ENCODE peak calls at places on chromosomes 13 and 19, in five cellular contexts. A is NCI-H2081 treated with DMSO at 0.1 percent for 48 hours, Y is B cell, F is fibroblast of mammary gland, T is endothelial cell of umbilical vein. Q is an unnamed sample.

GRCh38 chr13:98174321-98174720 is 2.7 kb downstream of the RNF113B start:
- DNase-seq in A (no peak), Y (no peak), F (peak), T (no peak), Q (no peak)

GRCh38 chr19:53991224-53992113 is at the start of gene CACNG6:
- DNase-seq in A (no peak), Y (no peak), F (no peak), T (peak), Q (peak)

GRCh38 chr13:113943821-113944565 is 29.9 kb downstream of the C13orf46 start:
- DNase-seq in A (no peak), Y (no peak), F (no peak), T (no peak), Q (no peak)

GRCh38 chr19:57099199-57099661 is 20.6 kb upstream of the USP29 start:
- DNase-seq in A (no peak), Y (peak), F (peak), T (no peak), Q (no peak)

GRCh38 chr19:3551808-3552095 is 5.6 kb downstream of the MFSD12 start:
- DNase-seq in A (no peak), Y (no peak), F (no peak), T (no peak), Q (no peak)

GRCh38 chr13:45269204-45269603 is 68.4 kb upstream of the KCTD4 start:
- DNase-seq in A (no peak), Y (no peak), F (peak), T (no peak), Q (no peak)

GRCh38 chr19:17605761-17606745 is 50.6 kb downstream of the COLGALT1 start:
- DNase-seq in A (no peak), Y (peak), F (peak), T (peak), Q (no peak)

GRCh38 chr19:40921005-40921897 is 39.2 kb upstream of the CYP2A7 start:
- DNase-seq in A (no peak), Y (no peak), F (no peak), T (peak), Q (no peak)

GRCh38 chr19:588758-589692 is 656 bp upstream of the HCN2 start:
- DNase-seq in A (peak), Y (no peak), F (no peak), T (no peak), Q (peak)

GRCh38 chr19:34994643-34995471 is 5.3 kb upstream of the GRAMD1A start:
- DNase-seq in A (no peak), Y (no peak), F (no peak), T (peak), Q (no peak)

GRCh38 chr19:10836478-10837325 is 690 bp upstream of the TMED1 start:
- DNase-seq in A (peak), Y (peak), F (peak), T (no peak), Q (peak)

GRCh38 chr13:68439821-68440220 is 1209.7 kb upstream of the PCDH9 start:
- DNase-seq in A (no peak), Y (no peak), F (peak), T (peak), Q (no peak)

GRCh38 chr13:46530084-46530935 is 22.7 kb upstream of the LRCH1 start:
- DNase-seq in A (no peak), Y (no peak), F (peak), T (no peak), Q (no peak)

GRCh38 chr19:45780448-45781281 is 1.6 kb downstream of the DMPK start:
- DNase-seq in A (no peak), Y (no peak), F (no peak), T (no peak), Q (no peak)

GRCh38 chr13:43478178-43478577 is 308.6 kb downstream of the ENOX1 start:
- DNase-seq in A (no peak), Y (no peak), F (no peak), T (peak), Q (no peak)

GRCh38 chr13:33577037-33577436 is 240.9 kb upstream of the RFC3 start:
- DNase-seq in A (no peak), Y (no peak), F (peak), T (no peak), Q (no peak)

GRCh38 chr13:31122143-31122542 is 39.6 kb downstream of the HSPH1 start:
- DNase-seq in A (no peak), Y (no peak), F (no peak), T (no peak), Q (no peak)

GRCh38 chr19:47377801-47378200 is 28.7 kb downstream of the DHX34 start:
- DNase-seq in A (no peak), Y (no peak), F (no peak), T (no peak), Q (no peak)

GRCh38 chr19:5637971-5638370 is 15.1 kb downstream of the SAFB start:
- DNase-seq in A (no peak), Y (no peak), F (no peak), T (no peak), Q (no peak)

GRCh38 chr19:51079486-51080110 is 3.1 kb downstream of the KLK14 start:
- DNase-seq in A (no peak), Y (no peak), F (peak), T (no peak), Q (peak)

GRCh38 chr13:75258159-75258782 is 223.7 kb downstream of the TBC1D4 start:
- DNase-seq in A (no peak), Y (no peak), F (peak), T (peak), Q (no peak)

GRCh38 chr19:17321655-17322489 is 12.5 kb downstream of the DDA1 start:
- DNase-seq in A (no peak), Y (no peak), F (no peak), T (no peak), Q (no peak)

GRCh38 chr19:46388311-46389095 is 24.9 kb downstream of the CCDC8 start:
- DNase-seq in A (no peak), Y (no peak), F (no peak), T (no peak), Q (no peak)

GRCh38 chr19:43362745-43363144 is 9.3 kb downstream of the CD177 start:
- DNase-seq in A (no peak), Y (no peak), F (no peak), T (no peak), Q (no peak)

GRCh38 chr19:48441360-48442050 is 4.3 kb upstream of the GRWD1 start:
- DNase-seq in A (no peak), Y (no peak), F (no peak), T (no peak), Q (no peak)

GRCh38 chr13:41613984-41614581 is 156.7 kb downstream of the RGCC start:
- DNase-seq in A (no peak), Y (no peak), F (peak), T (peak), Q (no peak)

GRCh38 chr19:2253106-2254051 is 2.8 kb downstream of the JSRP1 start:
- DNase-seq in A (no peak), Y (peak), F (no peak), T (no peak), Q (peak)

GRCh38 chr19:15397782-15398181 is 18.2 kb upstream of the AKAP8 start:
- DNase-seq in A (no peak), Y (no peak), F (no peak), T (no peak), Q (no peak)

GRCh38 chr13:113879017-113879416 is 15.1 kb upstream of the GAS6 start:
- DNase-seq in A (no peak), Y (no peak), F (no peak), T (no peak), Q (peak)

GRCh38 chr13:66635526-66635925 is 594.6 kb downstream of the PCDH9 start:
- DNase-seq in A (no peak), Y (no peak), F (peak), T (peak), Q (no peak)

GRCh38 chr13:46983881-46984280 is 87.0 kb upstream of the HTR2A start:
- DNase-seq in A (no peak), Y (peak), F (peak), T (no peak), Q (no peak)

GRCh38 chr13:59205501-59205900 is 958.2 kb downstream of the DIAPH3 start:
- DNase-seq in A (no peak), Y (no peak), F (no peak), T (no peak), Q (no peak)

GRCh38 chr13:100088282-100088647 is 628 bp upstream of the PCCA start:
- DNase-seq in A (no peak), Y (no peak), F (no peak), T (no peak), Q (peak)

GRCh38 chr19:18128044-18128443 is 24.9 kb upstream of the PIK3R2 start:
- DNase-seq in A (no peak), Y (no peak), F (peak), T (no peak), Q (no peak)

GRCh38 chr13:113584205-113584869 is at the start of gene TFDP1:
- DNase-seq in A (peak), Y (peak), F (peak), T (peak), Q (peak)

GRCh38 chr13:39913928-39914327 is 258.5 kb downstream of the COG6 start:
- DNase-seq in A (no peak), Y (no peak), F (peak), T (peak), Q (no peak)

GRCh38 chr19:6654347-6655310 is 15.3 kb downstream of the TNFSF14 start:
- DNase-seq in A (no peak), Y (no peak), F (no peak), T (no peak), Q (no peak)

GRCh38 chr13:29239653-29240525 is 355.6 kb downstream of the SLC7A1 start:
- DNase-seq in A (no peak), Y (no peak), F (no peak), T (no peak), Q (no peak)

GRCh38 chr13:41216160-41216559 is 21.8 kb upstream of the KBTBD7 start:
- DNase-seq in A (no peak), Y (no peak), F (peak), T (peak), Q (no peak)

GRCh38 chr19:39236527-39236926 is 8.3 kb downstream of the IFNL3 start:
- DNase-seq in A (no peak), Y (no peak), F (no peak), T (no peak), Q (no peak)

Q was measured in DMS79 treated with DMSO at 0.1 percent for 48 hours.